ENCODE peak calls at places on chromosomes 6 and 20, in ten cellular contexts. X is H54; C is fibroblast of the aortic adventitia; L is fibroblast of the conjunctiva; B is GDM1; M is dorsolateral prefrontal cortex; I is stimulated activated CD8-positive, alpha-beta memory T cell treated with anti-CD3 and anti-CD28 coated beads, Interleukin-12 subunit alpha, Interleukin-12 subunit beta, amount 100 ng/mL, for 1 hour; F is GM23338; O is HEK293T; R is NCI-H774. Z is an unnamed sample.

GRCh38 chr20:39876974-39877615 is 811.9 kb downstream of the MAFB start:
- DNase-seq in F (no peak), O (no peak), B (no peak), L (no peak), I (no peak), X (no peak), C (no peak), M (no peak), R (peak), Z (no peak)

GRCh38 chr6:112311950-112312547 is 35.1 kb upstream of the RFPL4B start:
- DNase-seq in C (peak), X (no peak), L (no peak), O (peak), I (no peak), B (no peak), R (peak), M (no peak), F (peak), Z (no peak)

GRCh38 chr20:14116037-14116436 is 120.7 kb downstream of the MACROD2 start:
- DNase-seq in F (no peak), M (no peak), O (no peak), L (no peak), X (no peak), B (no peak), I (no peak), C (no peak), R (no peak), Z (no peak)

GRCh38 chr6:170111816-170112582 is 178.9 kb downstream of the DLL1 start:
- DNase-seq in B (no peak), F (no peak), I (no peak), O (no peak), L (no peak), R (no peak), X (no peak), M (peak), C (no peak), Z (no peak)

GRCh38 chr6:90251295-90251992 is 45.2 kb downstream of the BACH2 start:
- DNase-seq in I (no peak), X (no peak), F (no peak), B (no peak), R (no peak), M (no peak), L (no peak), C (no peak), O (no peak), Z (no peak)

GRCh38 chr6:53746442-53747103 is 48.2 kb upstream of the LRRC1 start:
- DNase-seq in I (no peak), F (no peak), M (no peak), B (no peak), O (no peak), C (no peak), R (peak), L (no peak), X (no peak), Z (no peak)

GRCh38 chr20:46276531-46276930 is 31.8 kb downstream of the CDH22 start:
- DNase-seq in L (no peak), R (no peak), F (no peak), I (no peak), X (no peak), C (no peak), M (no peak), O (no peak), B (no peak), Z (no peak)

GRCh38 chr6:33962186-33962585 is 158.4 kb upstream of the MLN start:
- DNase-seq in L (no peak), I (no peak), X (no peak), R (no peak), B (no peak), F (no peak), O (no peak), C (peak), M (no peak), Z (no peak)

GRCh38 chr20:36368400-36368799 is 62.3 kb downstream of the DLGAP4 start:
- DNase-seq in F (no peak), R (peak), I (no peak), O (no peak), X (no peak), M (no peak), L (no peak), C (no peak), B (no peak), Z (no peak)

GRCh38 chr6:133610271-133610840 is 278.6 kb upstream of the TCF21 start:
- DNase-seq in F (no peak), B (no peak), I (no peak), M (no peak), C (peak), R (no peak), O (no peak), X (no peak), L (no peak), Z (no peak)

GRCh38 chr6:3208096-3208774 is 19.2 kb downstream of the TUBB2B start:
- DNase-seq in B (no peak), O (no peak), M (no peak), I (no peak), C (peak), F (peak), R (no peak), X (peak), L (peak), Z (no peak)